ENCODE peak calls at places on chromosomes 6 and 20, in six cellular contexts. T, M, X, B, S and P are unnamed samples.

GRCh38 chr20:62709537-62709905 is 885 bp downstream of the NTSR1 start:
- DNase-seq in X (no peak), B (no peak), M (no peak), S (no peak), T (no peak), P (no peak)

GRCh38 chr6:126002755-126003390 is 16.5 kb downstream of the TRMT11 start:
- DNase-seq in T (no peak), B (no peak), M (no peak), X (no peak), S (no peak), P (no peak)

GRCh38 chr6:89353118-89353556 is 615 bp upstream of the UBE2J1 start:
- DNase-seq in X (no peak), S (no peak), M (no peak), T (no peak), B (no peak), P (no peak)

GRCh38 chr6:11732036-11732545 is 46.5 kb downstream of the ADTRP start:
- DNase-seq in X (no peak), S (peak; percentile 34), M (no peak), T (peak; percentile 70), B (peak; percentile 99), P (no peak)

GRCh38 chr6:117976030-117976651 is 69.1 kb downstream of the SLC35F1 start:
- DNase-seq in B (no peak), M (peak; percentile 30), T (no peak), S (no peak), X (no peak), P (peak; percentile 47)

GRCh38 chr6:15246217-15247211 is 645 bp downstream of the JARID2 start:
- DNase-seq in B (no peak), X (no peak), M (peak; percentile 8), S (no peak), T (peak; percentile 16), P (no peak)

GRCh38 chr6:102127253-102127652 is 733.7 kb downstream of the GRIK2 start:
- DNase-seq in T (no peak), S (no peak), X (no peak), M (no peak), B (no peak), P (no peak)

GRCh38 chr6:2551705-2552104 is 199.0 kb downstream of the MYLK4 start:
- DNase-seq in X (no peak), M (no peak), T (no peak), B (no peak), S (no peak), P (no peak)

GRCh38 chr20:46605978-46606816 is 45.1 kb downstream of the SLC13A3 start:
- DNase-seq in M (no peak), X (no peak), S (no peak), T (no peak), B (no peak), P (no peak)

GRCh38 chr6:154377726-154378125 is 21.1 kb upstream of the IPCEF1 start:
- DNase-seq in X (no peak), T (no peak), S (no peak), M (no peak), B (no peak), P (no peak)

GRCh38 chr6:138231399-138231886 is 13.2 kb upstream of the PBOV1 start:
- DNase-seq in S (peak; percentile 63), T (no peak), B (no peak), M (peak; percentile 5), X (peak; percentile 50), P (peak; percentile 13)

GRCh38 chr20:59723607-59724456 is 119.5 kb downstream of the PHACTR3 start:
- DNase-seq in B (no peak), T (peak; percentile 49), S (no peak), M (peak; percentile 46), X (no peak), P (peak; percentile 15)

GRCh38 chr6:28589234-28589951 is 63.7 kb downstream of the GPX5 start:
- DNase-seq in M (peak; percentile 97), T (no peak), X (peak; percentile 25), S (no peak), B (peak; percentile 70), P (peak; percentile 98)
- H3K4me1 ChIP-seq in M (peaks cover 21% of the 10 kb centered on the region), T (no peaks in the 10 kb centered on the region), X (peaks cover 4% of the 10 kb centered on the region), S (peaks cover 10% of the 10 kb centered on the region), B (no peaks in the 10 kb centered on the region), P (peaks cover 7% of the 10 kb centered on the region)

DNA sequence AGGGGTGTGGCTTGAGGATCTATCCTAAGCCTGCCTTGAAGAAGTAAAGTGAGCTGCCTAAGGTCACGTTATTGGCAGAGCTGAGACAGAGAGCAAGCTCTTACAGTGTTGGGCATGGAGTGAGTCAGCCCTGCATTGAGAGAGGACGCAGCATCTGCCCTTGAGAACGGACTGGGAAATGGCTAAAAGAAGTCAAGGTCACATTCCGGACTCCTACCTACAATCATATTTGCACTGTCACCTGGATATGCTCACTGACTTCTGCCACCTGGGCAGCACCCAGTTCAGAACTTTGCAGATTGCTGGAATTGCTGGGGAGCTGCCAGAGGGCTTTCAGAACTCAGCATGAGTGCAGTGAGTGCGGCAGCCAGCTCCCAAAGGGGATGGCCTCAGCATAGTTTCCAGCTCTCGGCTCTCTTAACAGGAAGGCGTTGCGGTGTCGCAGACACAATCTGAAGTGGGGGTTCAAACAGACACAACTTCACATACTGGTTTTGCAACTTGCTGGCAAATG is 199.3 kb upstream of the SGK1 start:
- DNase-seq in B (no peak), S (peak; percentile 90), X (peak; percentile 89), M (peak; percentile 78), T (peak; percentile 89), P (peak; percentile 62)
- H3K27ac ChIP-seq in B (no peak overlapping the region), S (peak overlapping the region; percentile 64), X (peak overlapping the region; percentile 67), M (peak overlapping the region; percentile 18), T (peak overlapping the region; percentile 64), P (peak overlapping the region; percentile 27)

DNA sequence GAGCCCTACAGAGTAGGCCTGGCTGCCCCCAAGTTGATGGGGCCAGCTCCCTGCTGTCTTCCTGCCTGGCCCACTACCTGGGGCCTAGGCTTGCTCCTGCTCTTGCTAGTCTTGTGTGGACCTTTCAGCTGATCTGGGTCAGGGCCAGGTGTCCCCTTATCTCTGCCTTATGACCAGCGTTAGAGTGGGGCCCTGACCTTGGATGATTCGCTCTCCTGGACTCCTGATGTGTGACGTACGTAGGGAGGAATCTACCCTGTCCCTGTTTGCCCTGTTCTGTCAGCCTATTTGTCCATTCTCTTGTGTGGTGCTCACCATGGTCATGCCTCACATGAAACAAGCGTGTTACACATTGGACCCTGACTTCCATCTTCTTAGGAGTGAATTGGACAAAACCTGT is 571.8 kb downstream of the QKI start:
- DNase-seq in M (no peak), S (no peak), T (no peak), X (no peak), B (no peak), P (no peak)
- TF ChIP-seq CTCF in M (no peak), S (no peak), T (no peak), X (no peak), B (no peak), P (no peak)

DNA sequence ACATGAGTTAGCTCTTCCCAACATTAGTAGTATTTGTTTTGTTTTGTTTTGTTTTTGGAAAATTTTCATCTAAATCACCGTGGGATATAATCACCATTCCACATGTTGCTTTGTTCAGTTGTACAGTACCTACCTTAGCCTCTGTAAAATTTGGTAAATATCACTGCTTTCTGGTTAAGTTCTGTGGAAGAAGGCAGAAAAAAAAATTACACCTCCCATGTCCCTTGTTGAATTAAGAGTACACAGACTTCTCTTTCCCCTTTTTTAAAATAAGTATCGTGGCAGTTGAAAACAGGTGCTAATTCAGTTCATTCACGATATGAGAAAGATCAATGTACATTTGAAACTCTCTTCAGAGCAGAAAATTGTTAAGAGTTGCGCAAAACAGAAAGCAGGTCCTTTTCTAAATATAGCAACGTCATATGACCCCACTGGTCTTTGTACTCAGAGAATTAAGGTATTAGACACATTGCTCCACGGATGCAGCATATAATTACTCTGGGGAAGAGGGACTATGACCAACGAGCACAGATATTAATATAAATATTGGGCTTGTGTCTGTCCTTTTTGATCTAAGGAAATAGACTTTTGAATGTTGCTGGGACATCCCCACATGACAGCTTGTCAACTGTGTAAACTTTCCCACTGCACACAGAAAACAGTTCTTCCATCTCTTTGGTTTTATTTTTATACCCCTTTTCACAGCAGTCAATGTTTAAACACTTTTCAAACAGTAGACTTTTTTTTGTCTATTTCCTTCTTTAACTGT is 58.6 kb upstream of the ZNF217 start:
- DNase-seq in T (no peak), B (peak; percentile 93), M (no peak), X (no peak), S (no peak), P (no peak)
- H3K4me1 ChIP-seq in T (peaks cover 33% of the 10 kb centered on the region), B (peaks cover 39% of the 10 kb centered on the region), M (peaks cover 7% of the 10 kb centered on the region), X (peaks cover 40% of the 10 kb centered on the region), S (peaks cover 31% of the 10 kb centered on the region), P (peaks cover 30% of the 10 kb centered on the region)

GRCh38 chr6:111841822-111842221 is 31.4 kb downstream of the FYN start:
- DNase-seq in S (peak; percentile 31), B (peak; percentile 60), M (no peak), X (peak; percentile 13), T (no peak), P (no peak)
- H3K27ac ChIP-seq in S (peak overlapping the region; percentile 54), B (peak overlapping the region; percentile 72), M (no peak overlapping the region), X (no peak overlapping the region), T (no peak overlapping the region), P (no peak overlapping the region)

DNA sequence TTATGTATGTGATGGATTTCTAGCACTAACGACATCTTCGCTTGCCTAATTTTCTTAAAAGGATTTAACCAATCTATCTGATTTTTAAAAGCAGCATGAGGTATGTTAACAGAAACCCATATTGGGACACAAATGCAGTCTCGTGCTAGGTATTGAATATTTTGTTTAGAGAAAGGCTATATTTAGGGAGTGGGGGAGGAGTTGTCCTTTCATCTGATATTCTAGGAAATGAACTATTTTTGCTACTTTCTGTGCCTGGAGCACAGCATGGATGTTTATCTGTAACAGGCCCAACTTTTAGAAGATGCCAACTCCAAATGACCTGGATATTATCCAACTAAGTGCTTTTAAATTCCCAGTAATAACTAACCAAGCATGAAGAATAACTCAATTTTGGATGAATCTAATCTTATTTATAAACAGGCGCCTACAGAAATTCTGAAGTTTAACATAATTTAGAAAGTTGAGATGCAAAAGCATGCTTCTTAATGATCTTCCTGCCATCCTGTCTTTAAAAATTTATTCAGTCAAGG is 317.1 kb upstream of the CHD6 start:
- DNase-seq in M (no peak), X (no peak), T (no peak), S (no peak), B (no peak), P (no peak)
- TF ChIP-seq CTCF in M (no peak), X (no peak), T (no peak), S (no peak), B (no peak), P (no peak)

DNA sequence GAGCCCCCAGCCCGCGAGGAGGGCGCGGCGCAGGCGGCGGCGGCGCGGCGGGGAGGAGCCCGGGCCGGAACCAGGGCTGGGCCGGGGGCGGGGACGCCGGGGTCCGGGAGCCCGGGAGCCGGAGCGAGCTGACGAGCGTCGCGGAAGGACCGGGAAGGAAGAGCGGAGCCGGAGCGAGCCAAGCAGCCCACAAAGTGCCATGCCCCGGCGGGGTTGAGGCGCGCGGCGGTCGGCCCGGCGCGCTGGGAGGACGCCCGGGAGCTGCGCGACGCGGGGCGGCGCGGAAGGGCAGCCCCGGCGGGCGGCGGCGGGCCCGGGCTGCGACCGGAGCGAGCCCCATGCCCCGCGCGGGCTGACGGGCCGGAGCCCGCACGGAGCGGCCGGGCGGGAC is 289 bp downstream of the FOXP4 start:
- DNase-seq in S (no peak), M (peak; percentile 62), T (no peak), X (no peak), B (no peak), P (no peak)
- H3K4me1 ChIP-seq in S (peaks cover 36% of the 10 kb centered on the region), M (peaks cover 35% of the 10 kb centered on the region), T (peaks cover 26% of the 10 kb centered on the region), X (peaks cover 8% of the 10 kb centered on the region), B (peaks cover 16% of the 10 kb centered on the region), P (no peaks in the 10 kb centered on the region)

GRCh38 chr6:106564476-106564875 is 64.8 kb downstream of the RTN4IP1 start:
- DNase-seq in B (no peak), S (no peak), T (no peak), X (no peak), M (no peak), P (no peak)
- H3K27ac ChIP-seq in B (no peak overlapping the region), S (no peak overlapping the region), T (no peak overlapping the region), X (no peak overlapping the region), M (no peak overlapping the region), P (no peak overlapping the region)